ENCODE peak calls at places on chromosome 5, in ten cellular contexts. R, A, Q, F, U, J, V, C, O and Z are unnamed samples.
A peak's percentile ranks its signal among the peaks of the same experiment; 100 is the strongest.

GRCh38 chr5:6752236-6752635 is 39.0 kb downstream of the TENT4A start:
- DNase-seq in R (no peak), A (peak; percentile 41), Q (no peak), F (no peak), U (no peak), J (no peak), V (no peak), C (no peak), O (no peak), Z (peak; percentile 43)

GRCh38 chr5:6656680-6657079 is 23.4 kb downstream of the SRD5A1 start:
- DNase-seq in R (no peak), A (no peak), Q (no peak), F (no peak), U (no peak), J (no peak), V (no peak), C (no peak), O (no peak), Z (no peak)

GRCh38 chr5:74250304-74251102 is 390.0 kb downstream of the ENC1 start:
- DNase-seq in R (no peak), A (no peak), Q (no peak), F (no peak), U (no peak), J (no peak), V (no peak), C (no peak), O (no peak), Z (no peak)

GRCh38 chr5:112329429-112330090 is 89.5 kb downstream of the EPB41L4A start:
- DNase-seq in R (no peak), A (no peak), Q (no peak), F (no peak), U (no peak), J (no peak), V (no peak), C (no peak), O (no peak), Z (no peak)

GRCh38 chr5:168874713-168875380 is 295.7 kb upstream of the PANK3 start:
- DNase-seq in R (no peak), A (no peak), Q (peak; percentile 24), F (no peak), U (no peak), J (no peak), V (no peak), C (no peak), O (no peak), Z (no peak)

GRCh38 chr5:71932649-71933338 is 174.5 kb upstream of the MAP1B start:
- DNase-seq in R (peak; percentile 43), A (no peak), Q (peak; percentile 92), F (peak; percentile 69), U (peak; percentile 83), J (peak; percentile 70), V (no peak), C (peak; percentile 70), O (no peak), Z (no peak)

GRCh38 chr5:3214838-3215374 is 380.7 kb upstream of the IRX1 start:
- DNase-seq in R (no peak), A (no peak), Q (no peak), F (no peak), U (no peak), J (no peak), V (no peak), C (no peak), O (no peak), Z (no peak)

GRCh38 chr5:137888875-137889759 is at the start of gene PKD2L2:
- DNase-seq in R (peak; percentile 94), A (peak; percentile 93), Q (peak; percentile 90), F (peak; percentile 90), U (peak; percentile 15), J (peak; percentile 65), V (peak; percentile 48), C (peak; percentile 84), O (peak; percentile 57), Z (peak; percentile 78)

GRCh38 chr5:90096415-90097081 is 313.0 kb downstream of the CETN3 start:
- DNase-seq in R (peak; percentile 18), A (no peak), Q (peak; percentile 95), F (no peak), U (no peak), J (no peak), V (peak; percentile 47), C (peak; percentile 23), O (peak; percentile 18), Z (no peak)

GRCh38 chr5:54088081-54088480 is 222.3 kb downstream of the ARL15 start:
- DNase-seq in R (no peak), A (no peak), Q (peak; percentile 59), F (no peak), U (no peak), J (no peak), V (no peak), C (no peak), O (no peak), Z (no peak)

GRCh38 chr5:103362211-103362610 is 103.6 kb downstream of the MACIR start:
- DNase-seq in R (no peak), A (no peak), Q (peak; percentile 59), F (no peak), U (no peak), J (no peak), V (peak; percentile 30), C (no peak), O (no peak), Z (no peak)

GRCh38 chr5:4676934-4677333 is 463.2 kb upstream of the ADAMTS16 start:
- DNase-seq in R (no peak), A (no peak), Q (peak; percentile 75), F (no peak), U (no peak), J (no peak), V (no peak), C (no peak), O (no peak), Z (no peak)

GRCh38 chr5:175707751-175708375 is 50.0 kb downstream of the HRH2 start:
- DNase-seq in R (no peak), A (peak; percentile 37), Q (no peak), F (peak; percentile 38), U (no peak), J (no peak), V (no peak), C (no peak), O (no peak), Z (peak; percentile 69)

GRCh38 chr5:148384389-148384756 is 615 bp downstream of the FBXO38 start:
- DNase-seq in R (no peak), A (no peak), Q (peak; percentile 12), F (no peak), U (no peak), J (no peak), V (no peak), C (no peak), O (no peak), Z (no peak)

GRCh38 chr5:149268928-149269557 is 2.6 kb upstream of the AFAP1L1 start:
- DNase-seq in R (no peak), A (no peak), Q (peak; percentile 50), F (no peak), U (no peak), J (no peak), V (no peak), C (no peak), O (no peak), Z (no peak)

GRCh38 chr5:154408806-154409205 is 37.0 kb upstream of the SAP30L start:
- DNase-seq in R (no peak), A (no peak), Q (no peak), F (no peak), U (no peak), J (no peak), V (no peak), C (no peak), O (no peak), Z (peak; percentile 65)

GRCh38 chr5:107812570-107813141 is 141.9 kb upstream of the EFNA5 start:
- DNase-seq in R (no peak), A (no peak), Q (peak; percentile 89), F (no peak), U (no peak), J (no peak), V (peak; percentile 66), C (no peak), O (no peak), Z (no peak)

GRCh38 chr5:160315968-160316367 is 3.6 kb upstream of the CCNJL start:
- DNase-seq in R (no peak), A (no peak), Q (peak; percentile 67), F (no peak), U (no peak), J (peak; percentile 69), V (peak; percentile 32), C (no peak), O (no peak), Z (no peak)

GRCh38 chr5:157269763-157270272 is 3.9 kb downstream of the CYFIP2 start:
- DNase-seq in R (no peak), A (no peak), Q (no peak), F (no peak), U (no peak), J (no peak), V (no peak), C (no peak), O (no peak), Z (no peak)
- H3K4me3 ChIP-seq in R (no peak overlapping the region), A (no peak overlapping the region), Q (no peak overlapping the region), F (no peak overlapping the region), U (no peak overlapping the region), J (no peak overlapping the region), V (no peak overlapping the region), C (no peak overlapping the region), O (no peak overlapping the region), Z (no peak overlapping the region)

GRCh38 chr5:10863763-10864383 is 102.8 kb upstream of the DAP start:
- DNase-seq in R (peak; percentile 56), A (no peak), Q (peak; percentile 37), F (no peak), U (no peak), J (peak; percentile 61), V (no peak), C (no peak), O (peak; percentile 31), Z (no peak)
- TF ChIP-seq CTCF in R (peak; percentile 94), A (peak; percentile 82), Q (peak; percentile 78), F (peak; percentile 40), U (peak; percentile 39), J (peak; percentile 83), V (peak; percentile 76), C (peak; percentile 30), O (no peak), Z (peak; percentile 8)

DNA sequence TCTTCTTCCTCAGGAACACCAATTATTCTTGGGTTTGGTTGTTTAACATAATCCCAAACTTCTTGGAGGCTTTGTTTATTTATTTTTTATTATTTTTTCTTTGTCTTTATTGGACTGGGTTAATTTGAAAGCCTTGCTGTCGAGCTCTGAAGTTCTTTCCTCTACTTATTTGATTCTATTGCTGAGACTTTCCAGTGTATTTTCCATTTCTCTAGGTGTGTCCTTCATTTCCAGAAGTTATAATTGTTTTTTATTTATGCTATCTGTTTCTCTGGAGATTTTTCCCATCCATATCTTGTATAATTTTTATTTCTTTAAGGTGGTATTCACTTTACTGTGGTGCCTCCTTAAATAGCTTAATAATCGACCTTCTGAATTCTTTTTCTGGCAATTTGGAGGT is 8.8 kb upstream of the RIOK2 start:
- DNase-seq in R (no peak), A (no peak), Q (no peak), F (no peak), U (no peak), J (no peak), V (no peak), C (no peak), O (no peak), Z (no peak)
- H3K4me3 ChIP-seq in R (no peak overlapping the region), A (no peak overlapping the region), Q (no peak overlapping the region), F (no peak overlapping the region), U (no peak overlapping the region), J (no peak overlapping the region), V (no peak overlapping the region), C (no peak overlapping the region), O (no peak overlapping the region), Z (no peak overlapping the region)

DNA sequence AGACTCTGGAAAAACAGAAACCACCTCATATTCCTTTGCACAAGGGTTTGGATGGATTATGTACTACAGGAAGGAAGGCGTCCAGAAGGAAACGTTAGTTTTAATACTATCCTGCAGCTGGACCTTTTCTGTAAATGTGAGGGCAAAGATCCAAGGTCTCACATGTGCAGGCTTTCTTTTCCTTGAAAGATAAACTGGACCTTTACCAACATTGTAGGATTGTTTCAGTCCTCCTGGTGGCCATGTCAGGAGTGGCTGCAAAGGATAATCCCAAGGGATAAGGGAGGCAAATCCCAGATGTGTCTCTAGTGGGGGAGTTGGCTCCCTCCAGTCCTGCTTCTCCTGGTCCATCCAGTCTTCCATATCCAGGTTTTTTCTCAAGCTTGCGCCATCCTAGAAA is 397.5 kb downstream of the HTR1A start:
- DNase-seq in R (peak; percentile 17), A (no peak), Q (no peak), F (no peak), U (no peak), J (no peak), V (no peak), C (no peak), O (no peak), Z (no peak)
- TF ChIP-seq CTCF in R (peak; percentile 39), A (no peak), Q (no peak), F (no peak), U (no peak), J (no peak), V (no peak), C (no peak), O (no peak), Z (no peak)